ENCODE peak calls at places on chromosomes 13 and 19, in five cellular contexts. N, G, F, E and W are unnamed samples.

GRCh38 chr13:101065314-101065713 is 351.0 kb downstream of the NALCN start:
- DNase-seq in E (no peak), F (no peak), N (no peak), G (peak; percentile 12), W (no peak)

GRCh38 chr19:4985551-4985991 is 16.7 kb downstream of the KDM4B start:
- DNase-seq in F (no peak), N (no peak), E (no peak), G (no peak), W (no peak)

GRCh38 chr19:3365447-3366103 is 808 bp upstream of the NFIC start:
- DNase-seq in F (peak; percentile 74), N (peak; percentile 78), G (peak; percentile 84), E (no peak), W (peak; percentile 83)

GRCh38 chr19:43631491-43631890 is 8.2 kb downstream of the CADM4 start:
- DNase-seq in E (no peak), G (no peak), F (no peak), N (no peak), W (no peak)

GRCh38 chr19:10876459-10877240 is 5.3 kb downstream of the CARM1 start:
- DNase-seq in N (peak; percentile 63), E (no peak), F (no peak), G (no peak), W (no peak)

GRCh38 chr19:49799798-49800376 is 13.2 kb downstream of the FUZ start:
- DNase-seq in F (no peak), E (no peak), G (no peak), N (no peak), W (no peak)

GRCh38 chr19:53977991-53978731 is 13.3 kb upstream of the CACNG6 start:
- DNase-seq in N (peak; percentile 74), E (peak; percentile 98), G (peak; percentile 96), F (no peak), W (no peak)

GRCh38 chr13:109427148-109427547 is 359.2 kb downstream of the IRS2 start:
- DNase-seq in F (no peak), N (no peak), G (peak; percentile 9), E (no peak), W (no peak)

GRCh38 chr13:27353166-27353583 is 71.2 kb upstream of the GTF3A start:
- DNase-seq in G (peak; percentile 77), E (no peak), N (no peak), F (no peak), W (no peak)

GRCh38 chr13:32150794-32151193 is 119.2 kb downstream of the FRY start:
- DNase-seq in N (peak; percentile 76), F (no peak), E (no peak), G (peak; percentile 37), W (no peak)

GRCh38 chr13:101916758-101917474 is 464.4 kb downstream of the ITGBL1 start:
- DNase-seq in N (no peak), F (no peak), G (no peak), E (no peak), W (no peak)

GRCh38 chr13:33349314-33349995 is 63.9 kb upstream of the STARD13 start:
- DNase-seq in E (peak; percentile 3), N (peak; percentile 34), F (no peak), G (peak; percentile 23), W (no peak)

GRCh38 chr19:34145741-34146202 is 26.5 kb upstream of the LSM14A start:
- DNase-seq in E (peak; percentile 71), N (peak; percentile 33), G (peak; percentile 58), F (peak; percentile 40), W (peak; percentile 77)

GRCh38 chr19:47228168-47228936 is 2.6 kb downstream of the BBC3 start:
- DNase-seq in G (peak; percentile 75), N (peak; percentile 60), E (no peak), F (no peak), W (peak; percentile 52)

GRCh38 chr13:73173160-73173905 is 114.5 kb downstream of the KLF5 start:
- DNase-seq in F (no peak), E (no peak), N (no peak), G (no peak), W (no peak)

GRCh38 chr13:66660013-66660804 is 569.9 kb downstream of the PCDH9 start:
- DNase-seq in N (no peak), G (no peak), F (no peak), E (no peak), W (peak; percentile 27)

GRCh38 chr19:48379058-48379457 is 12.3 kb downstream of the KDELR1 start:
- DNase-seq in N (no peak), F (no peak), G (peak; percentile 50), E (no peak), W (no peak)

GRCh38 chr13:47179321-47179720 is 282.5 kb upstream of the HTR2A start:
- DNase-seq in N (no peak), F (no peak), E (no peak), G (no peak), W (no peak)

GRCh38 chr13:107883561-107884175 is 331.7 kb downstream of the LIG4 start:
- DNase-seq in F (no peak), N (no peak), E (no peak), G (peak; percentile 14), W (peak; percentile 27)

GRCh38 chr19:35935911-35936737 is at the start of gene LRFN3:
- DNase-seq in N (peak; percentile 85), G (peak; percentile 61), E (peak; percentile 68), F (peak; percentile 29), W (peak; percentile 70)

GRCh38 chr19:44905437-44906160 is at the start of gene APOE:
- DNase-seq in E (peak; percentile 48), N (no peak), F (no peak), G (no peak), W (no peak)